ENCODE peak calls at places on chromosomes 12 and 14, in seven cellular contexts. One of them, this sample, is unnamed.

GRCh38 chr14:80576401-80576800 is 365.1 kb upstream of the DIO2 start:
- DNase-seq in NCI-H345: no peak
- DNase-seq in activated CD4-positive, alpha-beta T cell treated with anti-CD3 and anti-CD28 coated beads, Interleukin-2, amount 10 ng/mL, durations not matched to agents 7 days and 5 days: no peak
- DNase-seq in effector memory CD8-positive, alpha-beta T cell: no peak
- DNase-seq in GM10248: no peak
- DNase-seq in psoas muscle: no peak
- DNase-seq in T-helper 9 cell: no peak
- DNase-seq in this sample: no peak

GRCh38 chr12:42492267-42492666 is 97.3 kb downstream of the PRICKLE1 start:
- DNase-seq in NCI-H345: no peak
- DNase-seq in activated CD4-positive, alpha-beta T cell treated with anti-CD3 and anti-CD28 coated beads, Interleukin-2, amount 10 ng/mL, durations not matched to agents 7 days and 5 days: no peak
- DNase-seq in effector memory CD8-positive, alpha-beta T cell: no peak
- DNase-seq in GM10248: no peak
- DNase-seq in psoas muscle: no peak
- DNase-seq in T-helper 9 cell: no peak
- DNase-seq in this sample: no peak

GRCh38 chr12:3171195-3171591 is 94.0 kb downstream of the TSPAN9 start:
- DNase-seq in NCI-H345: no peak
- DNase-seq in activated CD4-positive, alpha-beta T cell treated with anti-CD3 and anti-CD28 coated beads, Interleukin-2, amount 10 ng/mL, durations not matched to agents 7 days and 5 days: no peak
- DNase-seq in effector memory CD8-positive, alpha-beta T cell: no peak
- DNase-seq in GM10248: no peak
- DNase-seq in psoas muscle: no peak
- DNase-seq in T-helper 9 cell: no peak
- DNase-seq in this sample: no peak

GRCh38 chr12:128729628-128730121 is 94.1 kb downstream of the SLC15A4 start:
- DNase-seq in NCI-H345: no peak
- DNase-seq in activated CD4-positive, alpha-beta T cell treated with anti-CD3 and anti-CD28 coated beads, Interleukin-2, amount 10 ng/mL, durations not matched to agents 7 days and 5 days: no peak
- DNase-seq in effector memory CD8-positive, alpha-beta T cell: no peak
- DNase-seq in GM10248: no peak
- DNase-seq in psoas muscle: no peak
- DNase-seq in T-helper 9 cell: no peak
- DNase-seq in this sample: peak; percentile 28

GRCh38 chr14:21015312-21015711 is 9.5 kb downstream of the NDRG2 start:
- DNase-seq in NCI-H345: no peak
- DNase-seq in activated CD4-positive, alpha-beta T cell treated with anti-CD3 and anti-CD28 coated beads, Interleukin-2, amount 10 ng/mL, durations not matched to agents 7 days and 5 days: no peak
- DNase-seq in effector memory CD8-positive, alpha-beta T cell: no peak
- DNase-seq in GM10248: no peak
- DNase-seq in psoas muscle: peak; percentile 63
- DNase-seq in T-helper 9 cell: no peak
- DNase-seq in this sample: no peak

GRCh38 chr14:106395460-106396050 is 869.2 kb downstream of the TMEM121 start:
- DNase-seq in NCI-H345: no peak
- DNase-seq in activated CD4-positive, alpha-beta T cell treated with anti-CD3 and anti-CD28 coated beads, Interleukin-2, amount 10 ng/mL, durations not matched to agents 7 days and 5 days: no peak
- DNase-seq in effector memory CD8-positive, alpha-beta T cell: peak; percentile 6
- DNase-seq in GM10248: no peak
- DNase-seq in psoas muscle: no peak
- DNase-seq in T-helper 9 cell: no peak
- DNase-seq in this sample: no peak

GRCh38 chr12:124441443-124442190 is 125.8 kb downstream of the NCOR2 start:
- DNase-seq in NCI-H345: no peak
- DNase-seq in activated CD4-positive, alpha-beta T cell treated with anti-CD3 and anti-CD28 coated beads, Interleukin-2, amount 10 ng/mL, durations not matched to agents 7 days and 5 days: no peak
- DNase-seq in effector memory CD8-positive, alpha-beta T cell: no peak
- DNase-seq in GM10248: no peak
- DNase-seq in psoas muscle: no peak
- DNase-seq in T-helper 9 cell: no peak
- DNase-seq in this sample: no peak

GRCh38 chr14:69105326-69105725 is 47.6 kb downstream of the DCAF5 start:
- DNase-seq in NCI-H345: no peak
- DNase-seq in activated CD4-positive, alpha-beta T cell treated with anti-CD3 and anti-CD28 coated beads, Interleukin-2, amount 10 ng/mL, durations not matched to agents 7 days and 5 days: no peak
- DNase-seq in effector memory CD8-positive, alpha-beta T cell: no peak
- DNase-seq in GM10248: no peak
- DNase-seq in psoas muscle: no peak
- DNase-seq in T-helper 9 cell: no peak
- DNase-seq in this sample: no peak

GRCh38 chr14:56118611-56119181 is 485 bp downstream of the PELI2 start:
- DNase-seq in NCI-H345: peak; percentile 37
- DNase-seq in activated CD4-positive, alpha-beta T cell treated with anti-CD3 and anti-CD28 coated beads, Interleukin-2, amount 10 ng/mL, durations not matched to agents 7 days and 5 days: peak; percentile 12
- DNase-seq in effector memory CD8-positive, alpha-beta T cell: peak; percentile 17
- DNase-seq in GM10248: peak; percentile 20
- DNase-seq in psoas muscle: peak; percentile 67
- DNase-seq in T-helper 9 cell: peak; percentile 19
- DNase-seq in this sample: peak; percentile 40

GRCh38 chr12:69056743-69057515 is 124.0 kb upstream of the CPM start:
- DNase-seq in NCI-H345: no peak
- DNase-seq in activated CD4-positive, alpha-beta T cell treated with anti-CD3 and anti-CD28 coated beads, Interleukin-2, amount 10 ng/mL, durations not matched to agents 7 days and 5 days: no peak
- DNase-seq in effector memory CD8-positive, alpha-beta T cell: no peak
- DNase-seq in GM10248: no peak
- DNase-seq in psoas muscle: no peak
- DNase-seq in T-helper 9 cell: no peak
- DNase-seq in this sample: no peak

GRCh38 chr12:15534322-15534721 is 212.0 kb downstream of the PTPRO start:
- DNase-seq in NCI-H345: no peak
- DNase-seq in activated CD4-positive, alpha-beta T cell treated with anti-CD3 and anti-CD28 coated beads, Interleukin-2, amount 10 ng/mL, durations not matched to agents 7 days and 5 days: peak; percentile 59
- DNase-seq in effector memory CD8-positive, alpha-beta T cell: no peak
- DNase-seq in GM10248: no peak
- DNase-seq in psoas muscle: no peak
- DNase-seq in T-helper 9 cell: no peak
- DNase-seq in this sample: no peak

GRCh38 chr12:69996722-69997121 is 171.7 kb downstream of the MYRFL start:
- DNase-seq in NCI-H345: no peak
- DNase-seq in activated CD4-positive, alpha-beta T cell treated with anti-CD3 and anti-CD28 coated beads, Interleukin-2, amount 10 ng/mL, durations not matched to agents 7 days and 5 days: no peak
- DNase-seq in effector memory CD8-positive, alpha-beta T cell: no peak
- DNase-seq in GM10248: no peak
- DNase-seq in psoas muscle: no peak
- DNase-seq in T-helper 9 cell: no peak
- DNase-seq in this sample: no peak

GRCh38 chr14:101497910-101498860 is 63.1 kb upstream of the DIO3 start:
- DNase-seq in NCI-H345: no peak
- DNase-seq in activated CD4-positive, alpha-beta T cell treated with anti-CD3 and anti-CD28 coated beads, Interleukin-2, amount 10 ng/mL, durations not matched to agents 7 days and 5 days: no peak
- DNase-seq in effector memory CD8-positive, alpha-beta T cell: no peak
- DNase-seq in GM10248: no peak
- DNase-seq in psoas muscle: no peak
- DNase-seq in T-helper 9 cell: no peak
- DNase-seq in this sample: no peak

GRCh38 chr12:25585021-25585523 is 32.0 kb upstream of the LMNTD1 start:
- DNase-seq in NCI-H345: no peak
- DNase-seq in activated CD4-positive, alpha-beta T cell treated with anti-CD3 and anti-CD28 coated beads, Interleukin-2, amount 10 ng/mL, durations not matched to agents 7 days and 5 days: no peak
- DNase-seq in effector memory CD8-positive, alpha-beta T cell: no peak
- DNase-seq in GM10248: no peak
- DNase-seq in psoas muscle: no peak
- DNase-seq in T-helper 9 cell: no peak
- DNase-seq in this sample: no peak

GRCh38 chr12:131279281-131279921 is 325.7 kb downstream of the ADGRD1 start:
- DNase-seq in NCI-H345: no peak
- DNase-seq in activated CD4-positive, alpha-beta T cell treated with anti-CD3 and anti-CD28 coated beads, Interleukin-2, amount 10 ng/mL, durations not matched to agents 7 days and 5 days: no peak
- DNase-seq in effector memory CD8-positive, alpha-beta T cell: no peak
- DNase-seq in GM10248: no peak
- DNase-seq in psoas muscle: peak; percentile 35
- DNase-seq in T-helper 9 cell: no peak
- DNase-seq in this sample: no peak

GRCh38 chr14:24838945-24839616 is 205.1 kb upstream of the GZMB start:
- DNase-seq in NCI-H345: peak; percentile 26
- DNase-seq in activated CD4-positive, alpha-beta T cell treated with anti-CD3 and anti-CD28 coated beads, Interleukin-2, amount 10 ng/mL, durations not matched to agents 7 days and 5 days: no peak
- DNase-seq in effector memory CD8-positive, alpha-beta T cell: no peak
- DNase-seq in GM10248: no peak
- DNase-seq in psoas muscle: no peak
- DNase-seq in T-helper 9 cell: no peak
- DNase-seq in this sample: no peak

GRCh38 chr14:96634481-96634880 is 132.3 kb downstream of the PAPOLA start:
- DNase-seq in NCI-H345: no peak
- DNase-seq in activated CD4-positive, alpha-beta T cell treated with anti-CD3 and anti-CD28 coated beads, Interleukin-2, amount 10 ng/mL, durations not matched to agents 7 days and 5 days: no peak
- DNase-seq in effector memory CD8-positive, alpha-beta T cell: no peak
- DNase-seq in GM10248: peak; percentile 3
- DNase-seq in psoas muscle: no peak
- DNase-seq in T-helper 9 cell: no peak
- DNase-seq in this sample: no peak

GRCh38 chr14:79949906-79950305 is 261.4 kb downstream of the DIO2 start:
- DNase-seq in NCI-H345: no peak
- DNase-seq in activated CD4-positive, alpha-beta T cell treated with anti-CD3 and anti-CD28 coated beads, Interleukin-2, amount 10 ng/mL, durations not matched to agents 7 days and 5 days: no peak
- DNase-seq in effector memory CD8-positive, alpha-beta T cell: no peak
- DNase-seq in GM10248: no peak
- DNase-seq in psoas muscle: no peak
- DNase-seq in T-helper 9 cell: no peak
- DNase-seq in this sample: no peak

GRCh38 chr14:63727231-63727735 is 582 bp downstream of the SGPP1 start:
- DNase-seq in NCI-H345: peak; percentile 48
- DNase-seq in activated CD4-positive, alpha-beta T cell treated with anti-CD3 and anti-CD28 coated beads, Interleukin-2, amount 10 ng/mL, durations not matched to agents 7 days and 5 days: peak; percentile 17
- DNase-seq in effector memory CD8-positive, alpha-beta T cell: no peak
- DNase-seq in GM10248: peak; percentile 52
- DNase-seq in psoas muscle: peak; percentile 73
- DNase-seq in T-helper 9 cell: peak; percentile 10
- DNase-seq in this sample: peak; percentile 48

GRCh38 chr14:61178226-61179060 is 102.7 kb downstream of the TMEM30B start:
- DNase-seq in NCI-H345: no peak
- DNase-seq in activated CD4-positive, alpha-beta T cell treated with anti-CD3 and anti-CD28 coated beads, Interleukin-2, amount 10 ng/mL, durations not matched to agents 7 days and 5 days: peak; percentile 38
- DNase-seq in effector memory CD8-positive, alpha-beta T cell: no peak
- DNase-seq in GM10248: no peak
- DNase-seq in psoas muscle: no peak
- DNase-seq in T-helper 9 cell: no peak
- DNase-seq in this sample: no peak